ENCODE peak calls at places on chromosomes 4 and X, in five cellular contexts. E, H, Y, K and G are unnamed samples.

GRCh38 chrX:114675365-114675764 is 91.5 kb downstream of the HTR2C start:
- DNase-seq in E (no peak), H (peak), Y (no peak), K (no peak), G (no peak)

GRCh38 chr4:94262163-94263016 is 54.7 kb downstream of the SMARCAD1 start:
- DNase-seq in E (no peak), H (no peak), Y (no peak), K (no peak), G (no peak)

GRCh38 chrX:11757729-11758399 is at the start of gene MSL3:
- DNase-seq in E (no peak), H (peak), Y (peak), K (no peak), G (peak)

GRCh38 chrX:88135735-88136134 is 611.3 kb upstream of the CPXCR1 start:
- DNase-seq in E (peak), H (no peak), Y (no peak), K (no peak), G (no peak)

GRCh38 chrX:50813843-50814661 is at the start of gene SHROOM4:
- DNase-seq in E (no peak), H (peak), Y (peak), K (peak), G (peak)

GRCh38 chr4:105414316-105414715 is 59.5 kb downstream of the PPA2 start:
- DNase-seq in E (no peak), H (no peak), Y (no peak), K (no peak), G (no peak)

GRCh38 chr4:52932586-52933482 is 70.7 kb downstream of the RASL11B start:
- DNase-seq in E (no peak), H (peak), Y (no peak), K (no peak), G (no peak)

GRCh38 chrX:76148753-76149152 is 24.1 kb upstream of the PBDC1 start:
- DNase-seq in E (no peak), H (no peak), Y (no peak), K (no peak), G (no peak)

GRCh38 chr4:47000406-47000805 is 7.0 kb upstream of the GABRA4 start:
- DNase-seq in E (no peak), H (no peak), Y (no peak), K (no peak), G (no peak)

GRCh38 chr4:124948976-124949597 is 236.6 kb upstream of the ANKRD50 start:
- DNase-seq in E (no peak), H (peak), Y (no peak), K (no peak), G (no peak)

GRCh38 chr4:60948008-60948407 is 252.1 kb upstream of the ADGRL3 start:
- DNase-seq in E (no peak), H (no peak), Y (no peak), K (no peak), G (no peak)

GRCh38 chrX:9374537-9374936 is 90.3 kb upstream of the TBL1X start:
- DNase-seq in E (no peak), H (no peak), Y (no peak), K (no peak), G (no peak)

GRCh38 chr4:83369825-83370639 is 35.4 kb upstream of the HPSE start:
- DNase-seq in E (no peak), H (no peak), Y (peak), K (no peak), G (no peak)

GRCh38 chr4:87973283-87974169 is 2.0 kb upstream of the SPP1 start:
- DNase-seq in E (peak), H (peak), Y (peak), K (no peak), G (peak)

GRCh38 chr4:139889194-139889762 is 223.7 kb downstream of the MGST2 start:
- DNase-seq in E (no peak), H (no peak), Y (no peak), K (no peak), G (no peak)

GRCh38 chr4:142838781-142839180 is 7.3 kb downstream of the INPP4B start:
- DNase-seq in E (no peak), H (no peak), Y (no peak), K (no peak), G (no peak)